ENCODE peak calls at places on chromosomes 1 and 21, in five cellular contexts. One of them, this sample, is unnamed.

GRCh38 chr1:24425922-24426321 is 10.3 kb downstream of the NIPAL3 start:
- DNase-seq in mucosa of descending colon: no peak
- DNase-seq in testis: no peak
- DNase-seq in dermis microvascular lymphatic vessel endothelial cell: no peak
- DNase-seq in activated CD4-positive, alpha-beta T cell treated with anti-CD3 and anti-CD28 coated beads for 48 hours: no peak
- DNase-seq in this sample: no peak

GRCh38 chr21:15333943-15334342 is 269.1 kb upstream of the NRIP1 start:
- DNase-seq in mucosa of descending colon: no peak
- DNase-seq in testis: no peak
- DNase-seq in dermis microvascular lymphatic vessel endothelial cell: no peak
- DNase-seq in activated CD4-positive, alpha-beta T cell treated with anti-CD3 and anti-CD28 coated beads for 48 hours: no peak
- DNase-seq in this sample: no peak

GRCh38 chr1:15911927-15912326 is 64.0 kb downstream of the ZBTB17 start:
- DNase-seq in mucosa of descending colon: no peak
- DNase-seq in testis: no peak
- DNase-seq in dermis microvascular lymphatic vessel endothelial cell: no peak
- DNase-seq in activated CD4-positive, alpha-beta T cell treated with anti-CD3 and anti-CD28 coated beads for 48 hours: no peak
- DNase-seq in this sample: no peak

GRCh38 chr1:178278135-178278534 is 184.2 kb downstream of the RASAL2 start:
- DNase-seq in mucosa of descending colon: no peak
- DNase-seq in testis: no peak
- DNase-seq in dermis microvascular lymphatic vessel endothelial cell: no peak
- DNase-seq in activated CD4-positive, alpha-beta T cell treated with anti-CD3 and anti-CD28 coated beads for 48 hours: no peak
- DNase-seq in this sample: no peak

GRCh38 chr1:3230553-3230952 is 161.6 kb downstream of the PRDM16 start:
- DNase-seq in mucosa of descending colon: no peak
- DNase-seq in testis: no peak
- DNase-seq in dermis microvascular lymphatic vessel endothelial cell: no peak
- DNase-seq in activated CD4-positive, alpha-beta T cell treated with anti-CD3 and anti-CD28 coated beads for 48 hours: no peak
- DNase-seq in this sample: no peak

GRCh38 chr1:233625510-233625981 is 11.6 kb downstream of the KCNK1 start:
- DNase-seq in mucosa of descending colon: peak
- DNase-seq in testis: no peak
- DNase-seq in dermis microvascular lymphatic vessel endothelial cell: no peak
- DNase-seq in activated CD4-positive, alpha-beta T cell treated with anti-CD3 and anti-CD28 coated beads for 48 hours: no peak
- DNase-seq in this sample: no peak

GRCh38 chr1:205499789-205500188 is 4.7 kb upstream of the CDK18 start:
- DNase-seq in mucosa of descending colon: no peak
- DNase-seq in testis: no peak
- DNase-seq in dermis microvascular lymphatic vessel endothelial cell: no peak
- DNase-seq in activated CD4-positive, alpha-beta T cell treated with anti-CD3 and anti-CD28 coated beads for 48 hours: no peak
- DNase-seq in this sample: no peak

GRCh38 chr1:240613353-240614142 is 1.6 kb upstream of the GREM2 start:
- DNase-seq in mucosa of descending colon: no peak
- DNase-seq in testis: no peak
- DNase-seq in dermis microvascular lymphatic vessel endothelial cell: no peak
- DNase-seq in activated CD4-positive, alpha-beta T cell treated with anti-CD3 and anti-CD28 coated beads for 48 hours: no peak
- DNase-seq in this sample: no peak

GRCh38 chr1:216700779-216701178 is 22.4 kb downstream of the ESRRG start:
- DNase-seq in mucosa of descending colon: no peak
- DNase-seq in testis: no peak
- DNase-seq in dermis microvascular lymphatic vessel endothelial cell: no peak
- DNase-seq in activated CD4-positive, alpha-beta T cell treated with anti-CD3 and anti-CD28 coated beads for 48 hours: no peak
- DNase-seq in this sample: no peak

GRCh38 chr1:17403081-17403480 is 31.1 kb downstream of the PADI6 start:
- DNase-seq in mucosa of descending colon: no peak
- DNase-seq in testis: no peak
- DNase-seq in dermis microvascular lymphatic vessel endothelial cell: no peak
- DNase-seq in activated CD4-positive, alpha-beta T cell treated with anti-CD3 and anti-CD28 coated beads for 48 hours: no peak
- DNase-seq in this sample: no peak

GRCh38 chr1:62395291-62395690 is 41.6 kb upstream of the USP1 start:
- DNase-seq in mucosa of descending colon: no peak
- DNase-seq in testis: no peak
- DNase-seq in dermis microvascular lymphatic vessel endothelial cell: no peak
- DNase-seq in activated CD4-positive, alpha-beta T cell treated with anti-CD3 and anti-CD28 coated beads for 48 hours: no peak
- DNase-seq in this sample: no peak

GRCh38 chr1:204359474-204360255 is at the start of gene PLEKHA6:
- DNase-seq in mucosa of descending colon: no peak
- DNase-seq in testis: peak
- DNase-seq in dermis microvascular lymphatic vessel endothelial cell: no peak
- DNase-seq in activated CD4-positive, alpha-beta T cell treated with anti-CD3 and anti-CD28 coated beads for 48 hours: peak
- DNase-seq in this sample: peak

GRCh38 chr1:155082301-155082940 is 3.8 kb downstream of the EFNA3 start:
- DNase-seq in mucosa of descending colon: peak
- DNase-seq in testis: no peak
- DNase-seq in dermis microvascular lymphatic vessel endothelial cell: no peak
- DNase-seq in activated CD4-positive, alpha-beta T cell treated with anti-CD3 and anti-CD28 coated beads for 48 hours: peak
- DNase-seq in this sample: no peak

GRCh38 chr1:28950449-28950848 is 36.1 kb downstream of the EPB41 start:
- DNase-seq in mucosa of descending colon: no peak
- DNase-seq in testis: no peak
- DNase-seq in dermis microvascular lymphatic vessel endothelial cell: no peak
- DNase-seq in activated CD4-positive, alpha-beta T cell treated with anti-CD3 and anti-CD28 coated beads for 48 hours: no peak
- DNase-seq in this sample: no peak

GRCh38 chr1:71721532-71721931 is 560.8 kb downstream of the NEGR1 start:
- DNase-seq in mucosa of descending colon: no peak
- DNase-seq in testis: no peak
- DNase-seq in dermis microvascular lymphatic vessel endothelial cell: no peak
- DNase-seq in activated CD4-positive, alpha-beta T cell treated with anti-CD3 and anti-CD28 coated beads for 48 hours: no peak
- DNase-seq in this sample: no peak

GRCh38 chr1:181190362-181191035 is 102.0 kb downstream of the IER5 start:
- DNase-seq in mucosa of descending colon: no peak
- DNase-seq in testis: peak
- DNase-seq in dermis microvascular lymphatic vessel endothelial cell: no peak
- DNase-seq in activated CD4-positive, alpha-beta T cell treated with anti-CD3 and anti-CD28 coated beads for 48 hours: peak
- DNase-seq in this sample: peak

GRCh38 chr1:66778969-66779368 is 22.1 kb downstream of the INSL5 start:
- DNase-seq in mucosa of descending colon: no peak
- DNase-seq in testis: no peak
- DNase-seq in dermis microvascular lymphatic vessel endothelial cell: no peak
- DNase-seq in activated CD4-positive, alpha-beta T cell treated with anti-CD3 and anti-CD28 coated beads for 48 hours: no peak
- DNase-seq in this sample: no peak

GRCh38 chr1:244356371-244356770 is 95.3 kb downstream of the ADSS2 start:
- DNase-seq in mucosa of descending colon: no peak
- DNase-seq in testis: no peak
- DNase-seq in dermis microvascular lymphatic vessel endothelial cell: no peak
- DNase-seq in activated CD4-positive, alpha-beta T cell treated with anti-CD3 and anti-CD28 coated beads for 48 hours: no peak
- DNase-seq in this sample: no peak

GRCh38 chr1:227453962-227454361 is 109.4 kb upstream of the ZNF678 start:
- DNase-seq in mucosa of descending colon: no peak
- DNase-seq in testis: no peak
- DNase-seq in dermis microvascular lymphatic vessel endothelial cell: no peak
- DNase-seq in activated CD4-positive, alpha-beta T cell treated with anti-CD3 and anti-CD28 coated beads for 48 hours: no peak
- DNase-seq in this sample: no peak

GRCh38 chr1:182890927-182891610 is 51.9 kb downstream of the DHX9 start:
- DNase-seq in mucosa of descending colon: no peak
- DNase-seq in testis: no peak
- DNase-seq in dermis microvascular lymphatic vessel endothelial cell: no peak
- DNase-seq in activated CD4-positive, alpha-beta T cell treated with anti-CD3 and anti-CD28 coated beads for 48 hours: no peak
- DNase-seq in this sample: peak

GRCh38 chr21:37223804-37224345 is 43.3 kb downstream of the VPS26C start:
- DNase-seq in mucosa of descending colon: no peak
- DNase-seq in testis: peak
- DNase-seq in dermis microvascular lymphatic vessel endothelial cell: no peak
- DNase-seq in activated CD4-positive, alpha-beta T cell treated with anti-CD3 and anti-CD28 coated beads for 48 hours: no peak
- DNase-seq in this sample: no peak

GRCh38 chr1:3675436-3675835 is 23.1 kb downstream of the TP73 start:
- DNase-seq in mucosa of descending colon: no peak
- DNase-seq in testis: no peak
- DNase-seq in dermis microvascular lymphatic vessel endothelial cell: no peak
- DNase-seq in activated CD4-positive, alpha-beta T cell treated with anti-CD3 and anti-CD28 coated beads for 48 hours: no peak
- DNase-seq in this sample: no peak

GRCh38 chr21:42220138-42220701 is 1.3 kb downstream of the ABCG1 start:
- DNase-seq in mucosa of descending colon: peak
- DNase-seq in testis: peak
- DNase-seq in dermis microvascular lymphatic vessel endothelial cell: peak
- DNase-seq in activated CD4-positive, alpha-beta T cell treated with anti-CD3 and anti-CD28 coated beads for 48 hours: peak
- DNase-seq in this sample: peak

GRCh38 chr1:59751801-59752200 is 62.9 kb upstream of the HOOK1 start:
- DNase-seq in mucosa of descending colon: no peak
- DNase-seq in testis: no peak
- DNase-seq in dermis microvascular lymphatic vessel endothelial cell: no peak
- DNase-seq in activated CD4-positive, alpha-beta T cell treated with anti-CD3 and anti-CD28 coated beads for 48 hours: no peak
- DNase-seq in this sample: no peak

GRCh38 chr1:6185635-6186382 is 5.7 kb upstream of the CHD5 start:
- DNase-seq in mucosa of descending colon: peak
- DNase-seq in testis: no peak
- DNase-seq in dermis microvascular lymphatic vessel endothelial cell: no peak
- DNase-seq in activated CD4-positive, alpha-beta T cell treated with anti-CD3 and anti-CD28 coated beads for 48 hours: peak
- DNase-seq in this sample: peak

GRCh38 chr1:83942914-83943313 is 56.0 kb downstream of the TTLL7 start:
- DNase-seq in mucosa of descending colon: no peak
- DNase-seq in testis: no peak
- DNase-seq in dermis microvascular lymphatic vessel endothelial cell: no peak
- DNase-seq in activated CD4-positive, alpha-beta T cell treated with anti-CD3 and anti-CD28 coated beads for 48 hours: no peak
- DNase-seq in this sample: peak

GRCh38 chr1:7554343-7555270 is 216.5 kb upstream of the VAMP3 start:
- DNase-seq in mucosa of descending colon: no peak
- DNase-seq in testis: no peak
- DNase-seq in dermis microvascular lymphatic vessel endothelial cell: no peak
- DNase-seq in activated CD4-positive, alpha-beta T cell treated with anti-CD3 and anti-CD28 coated beads for 48 hours: no peak
- DNase-seq in this sample: no peak

GRCh38 chr1:15167386-15167785 is 13.8 kb downstream of the TMEM51 start:
- DNase-seq in mucosa of descending colon: no peak
- DNase-seq in testis: no peak
- DNase-seq in dermis microvascular lymphatic vessel endothelial cell: no peak
- DNase-seq in activated CD4-positive, alpha-beta T cell treated with anti-CD3 and anti-CD28 coated beads for 48 hours: no peak
- DNase-seq in this sample: no peak

GRCh38 chr1:221718391-221719277 is 23.3 kb downstream of the DUSP10 start:
- DNase-seq in mucosa of descending colon: no peak
- DNase-seq in testis: no peak
- DNase-seq in dermis microvascular lymphatic vessel endothelial cell: no peak
- DNase-seq in activated CD4-positive, alpha-beta T cell treated with anti-CD3 and anti-CD28 coated beads for 48 hours: no peak
- DNase-seq in this sample: no peak

GRCh38 chr1:54955359-54955758 is 25.1 kb upstream of the TMEM61 start:
- DNase-seq in mucosa of descending colon: no peak
- DNase-seq in testis: no peak
- DNase-seq in dermis microvascular lymphatic vessel endothelial cell: peak
- DNase-seq in activated CD4-positive, alpha-beta T cell treated with anti-CD3 and anti-CD28 coated beads for 48 hours: no peak
- DNase-seq in this sample: no peak

GRCh38 chr1:32878183-32878582 is 7.5 kb upstream of the FNDC5 start:
- DNase-seq in mucosa of descending colon: no peak
- DNase-seq in testis: no peak
- DNase-seq in dermis microvascular lymphatic vessel endothelial cell: no peak
- DNase-seq in activated CD4-positive, alpha-beta T cell treated with anti-CD3 and anti-CD28 coated beads for 48 hours: no peak
- DNase-seq in this sample: no peak

This sample was measured in NCI-H2081.